ENCODE peak calls at places on chromosomes 11 and 22, in four cellular contexts. X is Kasumi-1, M is NCI-H774, P is ovary. H is an unnamed sample.

GRCh38 chr11:63837027-63837688 is 1.8 kb upstream of the MARK2 start:
- DNase-seq in M (peak), P (peak), X (peak), H (no peak)

GRCh38 chr22:50526849-50527801 is 1.7 kb upstream of the SCO2 start:
- DNase-seq in M (no peak), X (peak), P (peak), H (peak)

GRCh38 chr22:49216579-49216978 is 611.1 kb downstream of the BRD1 start:
- DNase-seq in X (no peak), M (no peak), P (no peak), H (no peak)

GRCh38 chr22:27625769-27626674 is 175.5 kb downstream of the MN1 start:
- DNase-seq in M (no peak), X (no peak), P (no peak), H (no peak)

GRCh38 chr11:67349927-67350465 is 3.4 kb downstream of the POLD4 start:
- DNase-seq in X (no peak), P (no peak), M (no peak), H (no peak)

GRCh38 chr11:20639688-20640087 is 29.7 kb upstream of the NELL1 start:
- DNase-seq in X (no peak), M (no peak), P (no peak), H (no peak)

GRCh38 chr11:47924184-47924671 is 56.1 kb upstream of the PTPRJ start:
- DNase-seq in M (no peak), P (no peak), X (no peak), H (no peak)

GRCh38 chr11:119254239-119254638 is 48.1 kb downstream of the CBL start:
- DNase-seq in P (no peak), X (no peak), M (no peak), H (no peak)

GRCh38 chr22:47300698-47301405 is 538.4 kb downstream of the TBC1D22A start:
- DNase-seq in M (no peak), P (no peak), X (no peak), H (no peak)

GRCh38 chr11:133967599-133968238 is 11.0 kb upstream of the IGSF9B start:
- DNase-seq in M (no peak), P (no peak), X (no peak), H (no peak)

GRCh38 chr22:49554296-49554625 is 273.4 kb downstream of the BRD1 start:
- DNase-seq in X (no peak), M (no peak), P (no peak), H (no peak)

GRCh38 chr22:26674211-26675190 is 17.1 kb downstream of the MIAT start:
- DNase-seq in M (no peak), X (no peak), P (no peak), H (peak)

GRCh38 chr11:1102221-1102971 is 27.7 kb downstream of the MUC2 start:
- DNase-seq in X (no peak), P (no peak), M (no peak), H (no peak)

GRCh38 chr11:22725079-22725478 is 58.7 kb downstream of the GAS2 start:
- DNase-seq in P (no peak), M (no peak), X (no peak), H (no peak)

GRCh38 chr11:61113209-61113608 is 10.9 kb downstream of the CD5 start:
- DNase-seq in X (no peak), M (no peak), P (no peak), H (no peak)

GRCh38 chr11:69312418-69313399 is 18.8 kb downstream of the MYEOV start:
- DNase-seq in P (no peak), X (peak), M (no peak), H (no peak)

GRCh38 chr11:2579315-2580060 is 120.3 kb downstream of the KCNQ1OT1 start:
- DNase-seq in P (peak), X (no peak), M (no peak), H (no peak)

GRCh38 chr22:48595511-48595905 is 1232.2 kb downstream of the BRD1 start:
- DNase-seq in P (no peak), X (no peak), M (no peak), H (no peak)